ENCODE peak calls at places on chromosomes 1 and 21, in seven cellular contexts. U is Panc1, L is esophagus muscularis mucosa, N is ovary, F is PC-3, B is brain microvascular endothelial cell, O is right atrium auricular region. R is an unnamed sample.
A peak's percentile ranks its signal among the peaks of the same experiment; 100 is the strongest.

GRCh38 chr1:167455786-167456446 is 62.4 kb downstream of the CD247 start:
- DNase-seq in U (no peak), L (no peak), N (no peak), F (peak; percentile 21), B (no peak), O (no peak), R (no peak)

GRCh38 chr1:151238467-151238739 is 16.1 kb upstream of the PSMD4 start:
- DNase-seq in U (no peak), L (no peak), N (no peak), F (peak; percentile 38), B (peak; percentile 58), O (no peak), R (no peak)

GRCh38 chr21:40567511-40567910 is 279.4 kb downstream of the DSCAM start:
- DNase-seq in U (no peak), L (no peak), N (no peak), F (no peak), B (no peak), O (no peak), R (no peak)

GRCh38 chr21:26977741-26978140 is 10.9 kb upstream of the ADAMTS5 start:
- DNase-seq in U (no peak), L (no peak), N (no peak), F (peak; percentile 15), B (no peak), O (no peak), R (no peak)

GRCh38 chr1:86822463-86822862 is 91.5 kb downstream of the SELENOF start:
- DNase-seq in U (no peak), L (no peak), N (no peak), F (no peak), B (no peak), O (no peak), R (no peak)

GRCh38 chr21:34715518-34715917 is 46.7 kb downstream of the CLIC6 start:
- DNase-seq in U (no peak), L (no peak), N (no peak), F (no peak), B (no peak), O (no peak), R (no peak)

GRCh38 chr1:115807723-115808122 is 33.2 kb downstream of the NHLH2 start:
- DNase-seq in U (peak; percentile 15), L (no peak), N (no peak), F (peak; percentile 87), B (peak; percentile 65), O (no peak), R (no peak)

GRCh38 chr1:168347630-168348029 is 67.0 kb downstream of the TBX19 start:
- DNase-seq in U (no peak), L (no peak), N (no peak), F (no peak), B (no peak), O (no peak), R (no peak)

GRCh38 chr1:222171005-222171404 is 376.9 kb downstream of the HHIPL2 start:
- DNase-seq in U (peak; percentile 10), L (no peak), N (no peak), F (peak; percentile 77), B (peak; percentile 29), O (no peak), R (no peak)
- TF ChIP-seq CTCF in U (peak; percentile 62), L (peak; percentile 41), N (no peak), F (peak; percentile 90), B (peak; percentile 61), O (no peak), R (no peak)

GRCh38 chr1:182236651-182237077 is 154.9 kb downstream of the GLUL start:
- DNase-seq in U (no peak), L (no peak), N (no peak), F (no peak), B (no peak), O (no peak), R (no peak)

GRCh38 chr1:182235604-182235951 is 156.0 kb downstream of the GLUL start:
- DNase-seq in U (no peak), L (no peak), N (no peak), F (no peak), B (no peak), O (no peak), R (no peak)

GRCh38 chr1:182237329-182237728 is 154.3 kb downstream of the GLUL start:
- DNase-seq in U (no peak), L (no peak), N (no peak), F (peak; percentile 32), B (no peak), O (no peak), R (no peak)

GRCh38 chr1:182238421-182238820 is 153.2 kb downstream of the GLUL start:
- DNase-seq in U (no peak), L (no peak), N (no peak), F (no peak), B (no peak), O (no peak), R (no peak)

DNA sequence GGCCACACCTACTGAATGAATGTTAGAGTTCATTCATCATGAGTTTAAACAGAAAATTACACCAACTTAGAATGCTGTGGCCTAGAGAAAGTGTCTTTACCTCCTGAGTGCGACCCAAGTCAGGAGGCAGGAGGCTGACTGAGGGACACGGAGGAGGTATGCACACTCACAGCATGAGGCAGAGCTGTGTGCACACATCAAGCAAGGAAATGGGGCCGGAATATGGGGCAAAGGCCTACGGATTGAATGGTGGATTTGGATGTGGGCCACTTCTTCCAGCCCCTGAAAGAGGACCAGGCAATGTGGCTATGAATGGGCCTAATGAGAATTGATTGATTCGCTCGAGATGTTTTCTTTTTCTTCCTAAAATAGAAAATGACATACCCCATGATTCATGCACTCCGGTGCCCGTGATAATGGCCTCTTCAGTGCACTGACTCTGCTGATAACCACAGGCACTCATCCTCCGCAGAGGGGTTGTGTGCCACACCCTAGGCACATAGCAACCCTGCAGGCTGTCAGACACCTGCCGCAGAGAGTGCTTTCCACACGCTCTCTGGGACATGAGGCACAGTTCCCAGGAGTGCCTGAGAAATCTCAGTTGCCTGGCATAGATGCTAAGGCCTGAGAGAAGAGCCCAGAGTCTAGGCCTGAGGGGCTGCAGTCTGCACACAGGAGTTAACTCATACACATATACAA is 155.5 kb downstream of the GLUL start:
- DNase-seq in U (no peak), L (no peak), N (no peak), F (peak; percentile 73), B (peak; percentile 9), O (no peak), R (no peak)
- H3K27ac ChIP-seq in U (no peak overlapping the region), L (no peak overlapping the region), N (no peak overlapping the region), F (peak overlapping the region; percentile 67), B (no peak overlapping the region), O (peak overlapping the region; percentile 75), R (no peak overlapping the region)

GRCh38 chr1:103953386-103953785 is 203.7 kb downstream of the AMY1C start:
- DNase-seq in U (no peak), L (no peak), N (no peak), F (no peak), B (no peak), O (no peak), R (no peak)
- TF ChIP-seq CTCF in U (peak; percentile 44), L (no peak), N (no peak), F (no peak), B (no peak), O (no peak), R (no peak)

DNA sequence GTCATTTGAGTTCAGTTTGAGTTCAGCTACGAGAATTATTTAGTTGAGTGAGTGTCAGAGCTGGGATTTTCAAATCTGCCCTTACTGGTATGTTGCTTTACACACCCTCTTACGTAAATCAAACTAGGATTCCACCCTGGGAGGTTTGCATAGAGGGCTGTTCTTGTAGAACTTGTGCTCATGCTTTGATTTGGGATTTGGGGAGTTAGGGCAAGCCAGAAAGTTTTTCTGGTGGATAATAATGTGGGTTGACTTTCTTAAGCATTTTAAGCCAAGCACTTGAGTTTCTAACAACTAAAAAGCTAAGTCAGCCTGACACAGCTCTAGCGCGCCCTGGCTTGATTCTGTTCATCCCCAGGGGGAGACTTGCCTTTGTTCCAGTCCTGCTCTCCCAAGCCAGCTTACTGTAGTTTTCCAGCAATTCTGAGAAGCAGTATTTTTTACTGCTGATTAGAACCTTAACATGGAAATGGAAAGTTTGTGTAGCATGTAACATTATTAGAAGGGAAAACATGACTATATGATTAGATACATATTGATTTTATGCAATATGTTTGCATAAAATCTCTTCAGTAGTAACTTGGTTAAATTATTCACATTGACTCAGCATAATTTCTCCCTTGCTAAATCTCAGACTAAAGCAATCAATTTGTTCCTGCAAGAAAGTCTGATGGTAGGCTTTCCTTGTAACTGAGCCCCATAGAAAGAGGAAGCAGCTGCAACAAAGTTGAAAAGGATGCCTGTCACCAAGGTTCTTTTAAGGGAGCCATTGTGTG is 11.1 kb upstream of the PGD start:
- DNase-seq in U (no peak), L (no peak), N (peak; percentile 39), F (peak; percentile 77), B (peak; percentile 31), O (peak; percentile 68), R (no peak)
- H3K27ac ChIP-seq in U (no peak overlapping the region), L (peak overlapping the region; percentile 64), N (peak overlapping the region; percentile 40), F (peak overlapping the region; percentile 96), B (peak overlapping the region; percentile 81), O (peak overlapping the region; percentile 58), R (peak overlapping the region; percentile 75)

GRCh38 chr1:37038079-37038702 is 3.9 kb upstream of the GRIK3 start:
- DNase-seq in U (no peak), L (no peak), N (no peak), F (peak; percentile 46), B (no peak), O (no peak), R (no peak)
- TF ChIP-seq CTCF in U (no peak), L (no peak), N (no peak), F (peak; percentile 41), B (no peak), O (no peak), R (no peak)

GRCh38 chr1:20109223-20109856 is 10.0 kb downstream of the PLA2G2D start:
- DNase-seq in U (no peak), L (no peak), N (no peak), F (no peak), B (no peak), O (no peak), R (no peak)

GRCh38 chr1:20112279-20113000 is 6.9 kb downstream of the PLA2G2D start:
- DNase-seq in U (no peak), L (no peak), N (no peak), F (no peak), B (no peak), O (no peak), R (no peak)

GRCh38 chr1:20111452-20111851 is 7.9 kb downstream of the PLA2G2D start:
- DNase-seq in U (no peak), L (no peak), N (no peak), F (no peak), B (no peak), O (no peak), R (no peak)

GRCh38 chr1:20108724-20109123 is 10.6 kb downstream of the PLA2G2D start:
- DNase-seq in U (no peak), L (no peak), N (peak; percentile 73), F (no peak), B (no peak), O (no peak), R (no peak)

DNA sequence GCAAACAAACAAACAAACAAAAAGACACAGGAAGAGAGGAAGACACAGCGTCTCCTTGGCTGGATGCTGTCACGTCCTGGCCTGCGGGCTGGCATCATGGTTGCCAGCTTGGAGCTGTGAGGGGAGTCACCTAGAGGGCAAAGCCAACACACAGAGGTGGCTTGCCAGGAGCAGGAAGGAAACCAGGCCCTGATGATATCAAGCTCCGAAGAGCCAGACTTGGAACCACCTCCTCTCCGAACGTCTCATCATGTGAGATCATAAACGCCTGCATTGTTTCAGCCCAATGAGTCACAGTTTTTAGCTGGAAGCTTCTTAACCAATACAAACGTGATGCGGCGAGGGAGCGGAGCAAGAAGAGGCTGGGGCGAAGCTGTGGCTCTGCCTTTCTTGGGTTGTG is 8.7 kb downstream of the PLA2G2D start:
- DNase-seq in U (no peak), L (no peak), N (no peak), F (peak; percentile 62), B (peak; percentile 6), O (peak; percentile 71), R (no peak)
- H3K27ac ChIP-seq in U (no peak overlapping the region), L (no peak overlapping the region), N (no peak overlapping the region), F (no peak overlapping the region), B (no peak overlapping the region), O (no peak overlapping the region), R (no peak overlapping the region)